ENCODE peak calls at places on chromosome 4, in five cellular contexts. J is CD4-positive, alpha-beta T cell; C is GM13976; H is AG10803; X is MM.1S. T is an unnamed sample.

GRCh38 chr4:177632481-177632880 is 190.2 kb upstream of the AGA start:
- DNase-seq in X (no peak), C (no peak), J (no peak), H (no peak), T (no peak)

GRCh38 chr4:139734201-139734874 is 68.7 kb downstream of the MGST2 start:
- DNase-seq in X (no peak), C (no peak), H (peak; percentile 80), J (no peak), T (no peak)

GRCh38 chr4:60938621-60939020 is 261.5 kb upstream of the ADGRL3 start:
- DNase-seq in J (no peak), C (no peak), H (no peak), X (no peak), T (no peak)

GRCh38 chr4:8586671-8587468 is 5.7 kb upstream of the CPZ start:
- DNase-seq in H (no peak), J (no peak), C (no peak), X (peak; percentile 36), T (peak; percentile 9)

GRCh38 chr4:149371021-149371420 is 444.6 kb downstream of the IQCM start:
- DNase-seq in X (peak; percentile 80), C (peak; percentile 17), H (peak; percentile 79), J (no peak), T (no peak)

GRCh38 chr4:86593726-86594558 is at the start of gene PTPN13:
- DNase-seq in C (peak; percentile 96), J (peak; percentile 67), H (peak; percentile 99), X (peak; percentile 99), T (peak; percentile 97)

GRCh38 chr4:8607603-8608481 is 15.3 kb downstream of the CPZ start:
- DNase-seq in X (peak; percentile 28), H (no peak), J (peak; percentile 21), C (peak; percentile 86), T (peak; percentile 92)

GRCh38 chr4:168028970-168029610 is 63.2 kb upstream of the ANXA10 start:
- DNase-seq in H (no peak), X (no peak), J (no peak), C (no peak), T (no peak)

GRCh38 chr4:188941524-188942109 is 802.4 kb downstream of the TRIML1 start:
- DNase-seq in C (no peak), J (no peak), X (no peak), H (peak; percentile 94), T (no peak)

GRCh38 chr4:41661447-41662076 is 87.0 kb downstream of the PHOX2B start:
- DNase-seq in X (peak; percentile 19), H (peak; percentile 46), C (peak; percentile 49), J (peak; percentile 1), T (peak; percentile 72)

GRCh38 chr4:85783483-85783882 is 308.5 kb downstream of the ARHGAP24 start:
- DNase-seq in H (peak; percentile 95), J (no peak), C (no peak), X (no peak), T (no peak)

GRCh38 chr4:41550308-41550707 is 12.4 kb downstream of the LIMCH1 start:
- DNase-seq in H (peak; percentile 7), C (no peak), X (no peak), J (no peak), T (no peak)

GRCh38 chr4:12889054-12889453 is 595.1 kb downstream of the RAB28 start:
- DNase-seq in C (no peak), H (no peak), J (no peak), X (no peak), T (no peak)

GRCh38 chr4:183449193-183449888 is 4.9 kb downstream of the CDKN2AIP start:
- DNase-seq in X (no peak), H (peak; percentile 23), J (no peak), C (no peak), T (no peak)

DNA sequence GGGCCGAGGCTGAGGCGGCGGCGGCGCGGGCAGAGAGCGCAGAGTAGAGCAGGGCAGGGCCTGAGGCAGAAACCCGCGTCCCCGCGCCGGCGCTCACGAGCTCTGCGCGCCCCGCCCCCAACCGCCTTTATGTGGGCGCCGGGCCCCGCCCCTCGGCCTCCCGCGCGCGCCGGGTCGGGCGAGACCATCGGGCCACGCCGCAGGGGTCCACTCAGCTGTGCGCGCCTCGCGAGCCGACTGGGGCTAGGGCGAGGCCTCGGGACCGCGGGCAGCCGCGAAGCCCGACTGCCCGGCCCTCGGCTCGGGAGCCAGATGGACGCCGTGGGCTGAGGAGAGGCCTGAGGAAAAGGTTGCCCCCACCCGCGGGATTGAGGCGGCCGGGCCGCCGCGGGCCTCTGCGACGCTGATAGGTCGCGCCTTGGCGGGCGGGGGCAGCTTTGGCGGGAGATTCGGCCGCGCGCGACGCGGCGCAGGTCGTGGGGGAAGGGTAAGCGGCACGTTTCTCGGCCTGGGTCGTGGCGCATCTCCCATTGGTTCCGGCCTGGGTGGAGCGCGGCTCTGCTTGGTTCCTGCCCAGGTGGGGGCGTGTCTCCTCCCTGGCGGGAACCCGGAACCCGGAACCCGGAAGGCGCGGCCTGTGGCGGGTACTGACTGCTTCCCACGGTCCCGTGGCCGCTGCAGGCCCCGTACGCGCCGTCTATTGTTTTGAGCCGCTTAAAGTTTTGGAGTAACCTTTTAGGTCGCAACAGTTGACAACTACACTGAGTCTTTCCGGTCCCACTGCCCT is at the start of gene SLBP:
- DNase-seq in J (peak; percentile 99), H (peak; percentile 88), X (peak; percentile 96), C (peak; percentile 98), T (peak; percentile 86)
- TF ChIP-seq CTCF in J (no peak), H (no peak), X (no peak), C (no peak), T (no peak)

DNA sequence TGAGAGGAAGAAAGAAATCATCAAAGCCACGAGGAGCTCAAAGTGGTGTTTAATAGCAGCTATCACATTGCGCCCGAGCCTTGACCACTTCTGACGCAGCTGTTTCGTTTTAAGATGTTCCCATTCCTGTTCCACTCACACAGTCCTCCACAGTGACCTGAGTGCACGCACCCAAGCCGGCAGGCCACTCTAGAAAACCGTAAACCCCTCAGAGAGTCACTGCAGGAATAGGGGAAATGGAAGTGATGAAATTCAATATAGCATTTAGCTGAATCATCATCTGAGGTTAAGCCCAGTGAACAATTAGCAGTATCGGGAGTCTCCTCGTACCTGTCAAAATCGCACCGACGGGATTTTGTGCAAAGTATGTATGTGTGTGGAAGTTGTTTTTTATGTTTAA is 17.9 kb upstream of the HAND2 start:
- DNase-seq in C (no peak), X (no peak), H (no peak), J (no peak), T (no peak)
- TF ChIP-seq CTCF in C (no peak), X (no peak), H (no peak), J (no peak), T (no peak)

DNA sequence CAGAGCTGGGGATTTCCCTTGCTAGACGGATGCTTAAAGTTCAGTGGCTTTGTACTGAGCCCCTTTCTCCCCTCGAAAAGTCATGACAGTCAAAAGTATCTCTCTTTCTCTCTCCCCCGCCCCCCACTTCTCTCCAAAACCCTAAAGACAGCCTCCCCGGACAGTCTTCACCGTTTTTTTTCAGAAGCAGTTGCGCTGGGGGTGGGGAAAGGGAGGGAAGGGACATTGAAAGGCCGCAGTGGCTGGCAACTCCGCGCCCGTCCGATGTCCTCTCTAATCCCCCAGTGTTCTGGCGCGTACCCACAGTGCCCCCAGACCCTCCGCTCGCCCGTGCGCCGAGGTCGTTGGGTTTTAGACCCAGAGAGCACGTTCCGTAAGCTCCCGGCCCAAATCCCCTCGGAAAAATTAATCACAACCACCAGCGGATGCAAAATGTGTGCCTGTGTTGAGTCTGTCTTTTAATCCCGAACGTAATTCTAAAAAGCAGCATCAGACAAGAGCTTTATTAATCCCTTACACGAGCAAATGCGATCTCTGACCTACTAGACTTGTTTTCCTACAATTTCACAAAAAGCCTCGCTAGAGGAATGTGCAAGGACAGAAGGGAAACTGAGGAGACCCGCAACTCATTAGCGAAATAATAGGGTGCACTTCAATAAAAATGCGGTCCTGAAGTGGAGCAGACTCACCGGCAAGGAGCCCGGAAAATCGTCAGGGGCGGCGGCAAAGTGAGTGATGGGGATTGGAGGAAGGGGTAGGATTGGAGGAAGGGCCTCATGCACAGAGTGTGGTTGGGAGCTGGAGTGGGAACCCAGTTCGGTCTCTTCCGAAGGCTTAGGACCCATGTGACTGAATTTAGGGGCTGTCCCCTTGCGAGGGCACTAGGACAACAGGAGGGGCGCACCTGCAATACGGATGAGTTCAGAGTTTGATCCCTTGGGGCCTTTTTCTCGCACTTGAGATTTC is 12.2 kb upstream of the PRDM8 start:
- DNase-seq in H (no peak), X (peak; percentile 23), J (no peak), C (no peak), T (no peak)
- TF ChIP-seq CTCF in H (no peak), X (no peak), J (no peak), C (no peak), T (no peak)

GRCh38 chr4:24471623-24472510 is 112.5 kb downstream of the DHX15 start:
- DNase-seq in C (peak; percentile 47), H (peak; percentile 6), X (no peak), J (no peak), T (peak; percentile 47)

GRCh38 chr4:24472514-24473308 is 111.6 kb downstream of the DHX15 start:
- DNase-seq in H (peak; percentile 69), X (peak; percentile 90), C (peak; percentile 87), J (peak; percentile 55), T (peak; percentile 92)

GRCh38 chr4:24473309-24473721 is 111.0 kb downstream of the DHX15 start:
- DNase-seq in J (no peak), X (peak; percentile 58), C (no peak), H (peak; percentile 23), T (no peak)

GRCh38 chr4:24475756-24476155 is 108.6 kb downstream of the DHX15 start:
- DNase-seq in H (no peak), C (no peak), X (no peak), J (no peak), T (peak; percentile 58)

DNA sequence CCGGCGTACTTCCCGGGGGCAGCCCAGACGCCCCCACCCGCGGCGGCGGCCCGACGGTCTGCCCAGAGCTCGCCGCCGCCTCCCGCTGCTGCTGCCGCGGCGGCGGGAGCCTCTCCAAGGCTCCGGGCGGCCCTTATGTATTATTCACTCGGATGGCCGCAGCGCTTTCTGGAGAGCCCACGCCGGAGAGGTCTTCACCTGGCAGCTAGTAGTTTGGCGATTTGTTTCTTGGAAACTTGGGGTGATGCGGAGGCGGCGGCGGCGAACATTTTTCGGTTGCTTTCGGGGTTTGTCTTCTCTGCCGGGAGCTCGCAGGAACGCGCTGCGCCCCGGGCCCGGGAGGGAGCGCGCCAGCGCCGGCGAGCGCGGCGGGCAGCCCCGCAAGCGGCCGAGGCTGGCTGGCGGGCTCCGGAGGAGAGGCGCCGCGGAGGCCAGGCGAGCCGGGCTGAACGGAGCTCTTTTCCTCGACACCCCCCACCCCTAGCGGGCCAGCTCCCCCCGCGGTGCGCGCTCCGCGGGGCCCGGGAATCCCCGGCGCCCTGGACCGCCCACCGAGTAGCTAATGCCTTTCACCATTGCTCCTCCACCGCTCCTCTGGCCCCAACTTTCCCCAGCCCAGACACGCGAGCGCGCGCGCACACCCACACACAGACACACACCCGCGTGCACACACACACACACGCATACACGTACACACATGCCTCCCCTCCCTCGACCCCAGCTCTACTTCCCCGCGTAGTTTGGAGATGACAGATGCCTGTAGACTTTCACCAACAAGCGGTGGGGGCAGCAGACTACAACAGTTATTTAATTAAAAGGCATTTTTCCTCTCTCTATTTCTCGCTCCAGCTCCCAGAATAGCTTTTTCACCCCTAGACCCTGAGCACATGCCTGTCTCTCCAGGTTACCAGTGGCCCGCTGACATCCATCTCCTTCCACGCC is 113.4 kb downstream of the DHX15 start:
- DNase-seq in X (peak; percentile 30), C (peak; percentile 78), J (no peak), H (peak; percentile 22), T (peak; percentile 50)
- TF ChIP-seq CTCF in X (no peak), C (no peak), J (no peak), H (no peak), T (no peak)

T was measured in glutamatergic neuron.